ENCODE peak calls at places on chromosomes 7 and 10, in five cellular contexts. I is mesenchymal stem cell, E is hepatocyte, H is upper lobe of left lung, L is lung. Y is an unnamed sample.

GRCh38 chr10:78470267-78471103 is 436.8 kb downstream of the RPS24 start:
- DNase-seq in I (no peak), E (no peak), H (no peak), L (no peak), Y (no peak)

GRCh38 chr7:152956006-152956405 is 196.5 kb downstream of the ACTR3B start:
- DNase-seq in I (no peak), E (no peak), H (no peak), L (no peak), Y (no peak)

GRCh38 chr10:122103592-122103991 is 114.6 kb downstream of the TACC2 start:
- DNase-seq in I (no peak), E (no peak), H (no peak), L (no peak), Y (no peak)

GRCh38 chr7:24406053-24406561 is 122.1 kb downstream of the NPY start:
- DNase-seq in I (no peak), E (no peak), H (no peak), L (no peak), Y (no peak)

GRCh38 chr7:47600199-47601118 is 18.5 kb upstream of the TNS3 start:
- DNase-seq in I (peak; percentile 86), E (no peak), H (no peak), L (no peak), Y (no peak)

GRCh38 chr10:118745056-118745455 is 9.7 kb downstream of the CACUL1 start:
- DNase-seq in I (no peak), E (no peak), H (no peak), L (no peak), Y (no peak)

GRCh38 chr7:262251-262572 is 27.8 kb upstream of the FOXL3 start:
- DNase-seq in I (no peak), E (no peak), H (no peak), L (no peak), Y (no peak)

GRCh38 chr7:35702541-35702940 is 7.6 kb upstream of the HERPUD2 start:
- DNase-seq in I (no peak), E (no peak), H (no peak), L (no peak), Y (no peak)

GRCh38 chr10:99855479-99856071 is 73.1 kb downstream of the ABCC2 start:
- DNase-seq in I (no peak), E (no peak), H (no peak), L (no peak), Y (no peak)

GRCh38 chr10:96673318-96674099 is 46.8 kb downstream of the PIK3AP1 start:
- DNase-seq in I (peak; percentile 49), E (peak; percentile 44), H (peak; percentile 83), L (peak; percentile 54), Y (no peak)

GRCh38 chr7:3243680-3244079 is 57.4 kb upstream of the SDK1 start:
- DNase-seq in I (no peak), E (no peak), H (no peak), L (no peak), Y (no peak)

GRCh38 chr7:46032936-46033335 is 111.9 kb upstream of the IGFBP3 start:
- DNase-seq in I (peak; percentile 26), E (no peak), H (no peak), L (no peak), Y (no peak)

GRCh38 chr7:105567024-105567423 is 14.3 kb downstream of the EFCAB10 start:
- DNase-seq in I (no peak), E (no peak), H (no peak), L (no peak), Y (no peak)

GRCh38 chr10:123783296-123783695 is 108.3 kb downstream of the CPXM2 start:
- DNase-seq in I (no peak), E (no peak), H (no peak), L (no peak), Y (peak; percentile 36)

GRCh38 chr10:98163941-98164340 is 29.5 kb downstream of the R3HCC1L start:
- DNase-seq in I (no peak), E (no peak), H (no peak), L (no peak), Y (no peak)

GRCh38 chr10:70094287-70094686 is 38.3 kb downstream of the AIFM2 start:
- DNase-seq in I (no peak), E (no peak), H (no peak), L (no peak), Y (no peak)

GRCh38 chr7:101432316-101432715 is 69.6 kb downstream of the COL26A1 start:
- DNase-seq in I (no peak), E (no peak), H (no peak), L (no peak), Y (no peak)

DNA sequence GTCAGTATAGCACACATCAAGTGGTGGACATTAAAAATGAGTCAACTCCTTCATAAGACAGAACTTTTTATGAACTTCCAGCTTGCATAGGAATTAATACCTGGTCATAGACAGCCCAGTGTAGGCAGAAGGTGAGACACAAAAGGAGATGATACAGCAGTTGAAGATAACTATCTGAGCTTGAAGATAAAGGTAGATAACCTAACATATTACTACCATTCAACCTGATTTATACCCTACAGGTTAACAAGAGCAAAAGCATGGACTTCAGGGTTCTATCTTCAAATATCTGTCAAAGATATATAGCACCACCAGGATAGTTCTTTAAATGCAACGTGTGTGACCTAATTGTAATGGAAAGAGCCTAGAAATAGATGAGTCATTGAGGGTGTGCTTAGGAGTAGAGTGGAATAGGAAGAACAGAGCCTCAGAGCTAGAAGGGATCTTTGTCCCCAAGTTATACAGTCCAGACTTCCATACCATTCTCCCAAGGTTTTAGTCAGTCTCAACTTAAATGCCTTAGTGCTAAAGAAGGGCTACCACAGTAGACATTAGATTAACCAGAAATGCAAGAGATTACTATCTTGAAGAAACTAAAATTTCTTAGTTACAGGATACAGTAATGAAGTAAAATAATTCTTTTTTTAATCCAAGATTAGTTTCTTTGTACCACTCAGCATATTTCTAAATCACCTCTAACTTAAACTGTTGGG is 9.2 kb downstream of the ZNF800 start:
- DNase-seq in I (peak; percentile 80), E (peak; percentile 15), H (no peak), L (no peak), Y (no peak)
- H3K4me1 ChIP-seq in I (no peaks in the 10 kb centered on the region), E (no peaks in the 10 kb centered on the region), H (peaks cover 16% of the 10 kb centered on the region), L (no peaks in the 10 kb centered on the region), Y (peaks cover 18% of the 10 kb centered on the region)

GRCh38 chr7:116152276-116152675 is 58.1 kb upstream of the TES start:
- DNase-seq in I (no peak), E (no peak), H (no peak), L (no peak), Y (no peak)

GRCh38 chr7:116150588-116150987 is 59.8 kb upstream of the TES start:
- DNase-seq in I (no peak), E (no peak), H (no peak), L (no peak), Y (no peak)

GRCh38 chr7:116153050-116153449 is 57.3 kb upstream of the TES start:
- DNase-seq in I (no peak), E (no peak), H (no peak), L (no peak), Y (no peak)

GRCh38 chr7:116145245-116145852 is 65.0 kb upstream of the TES start:
- DNase-seq in I (no peak), E (no peak), H (no peak), L (no peak), Y (no peak)

GRCh38 chr7:116148108-116148507 is 62.2 kb upstream of the TES start:
- DNase-seq in I (no peak), E (no peak), H (no peak), L (no peak), Y (no peak)
- H3K4me1 ChIP-seq in I (no peaks in the 10 kb centered on the region), E (no peaks in the 10 kb centered on the region), H (no peaks in the 10 kb centered on the region), L (no peaks in the 10 kb centered on the region), Y (no peaks in the 10 kb centered on the region)

DNA sequence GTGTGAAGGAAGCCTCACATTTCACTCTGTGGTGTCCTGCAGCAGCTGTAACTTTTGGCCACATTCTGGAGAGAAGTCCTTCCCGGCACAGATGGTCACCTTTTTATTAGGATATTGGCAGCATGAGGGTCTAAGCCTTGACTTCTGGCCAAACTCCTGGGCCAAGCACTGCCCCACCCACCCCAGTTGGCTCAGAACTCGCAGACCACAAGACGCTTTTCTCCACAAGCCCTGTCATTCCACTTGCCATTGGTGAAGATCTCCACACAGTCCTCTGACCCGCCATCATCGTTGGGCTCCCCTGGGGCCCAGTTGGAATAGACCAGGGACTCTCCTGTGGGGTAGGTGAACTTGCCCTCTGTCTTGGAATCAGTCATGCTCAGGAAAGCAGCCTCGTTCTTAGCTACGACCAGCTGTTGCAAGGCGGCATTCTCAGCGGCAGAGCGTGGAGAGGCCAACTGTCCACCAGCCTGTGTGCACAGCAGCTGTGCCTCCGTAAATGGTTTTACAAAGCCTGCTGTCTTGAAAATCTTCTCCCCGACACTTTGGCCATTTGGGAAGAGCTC is 11.2 kb downstream of the SFTPD start:
- DNase-seq in I (no peak), E (no peak), H (no peak), L (peak; percentile 24), Y (peak; percentile 48)
- H3K4me1 ChIP-seq in I (no peaks in the 10 kb centered on the region), E (no peaks in the 10 kb centered on the region), H (no peaks in the 10 kb centered on the region), L (peaks cover 5% of the 10 kb centered on the region), Y (no peaks in the 10 kb centered on the region)

GRCh38 chr10:88828310-88828709 is 23.3 kb downstream of the ANKRD22 start:
- DNase-seq in I (no peak), E (no peak), H (no peak), L (no peak), Y (no peak)
- H3K4me1 ChIP-seq in I (no peaks in the 10 kb centered on the region), E (no peaks in the 10 kb centered on the region), H (no peaks in the 10 kb centered on the region), L (no peaks in the 10 kb centered on the region), Y (no peaks in the 10 kb centered on the region)

GRCh38 chr7:30069096-30069867 is 41.1 kb downstream of the PLEKHA8 start:
- DNase-seq in I (no peak), E (no peak), H (no peak), L (no peak), Y (no peak)
- H3K4me1 ChIP-seq in I (peaks cover 2% of the 10 kb centered on the region), E (no peaks in the 10 kb centered on the region), H (no peaks in the 10 kb centered on the region), L (peaks cover 2% of the 10 kb centered on the region), Y (no peaks in the 10 kb centered on the region)

GRCh38 chr7:14833707-14834106 is 68.8 kb downstream of the DGKB start:
- DNase-seq in I (no peak), E (no peak), H (no peak), L (no peak), Y (no peak)
- H3K4me1 ChIP-seq in I (peaks cover 1% of the 10 kb centered on the region), E (peaks cover 5% of the 10 kb centered on the region), H (no peaks in the 10 kb centered on the region), L (no peaks in the 10 kb centered on the region), Y (no peaks in the 10 kb centered on the region)

Y was measured in right atrium auricular region.